ENCODE peak calls at places on chromosome 21, in six cellular contexts. One of them, this sample, is unnamed.

GRCh38 chr21:39385299-39386145 is 36.6 kb upstream of the HMGN1 start:
- DNase-seq in RPMI7951: peak
- DNase-seq in T-cell: peak
- DNase-seq in hippocampal formation: peak
- DNase-seq in stimulated activated CD4-positive, alpha-beta T cell treated with anti-CD3 and anti-CD28 coated beads, Interleukin-12 subunit alpha, Interleukin-12 subunit beta, amount 100 ng/mL, for 4 hours: peak
- DNase-seq in activated effector memory CD4-positive, alpha-beta T cell treated with Interleukin-2 at 50 U/mL for 16 hours: peak
- DNase-seq in this sample: peak

GRCh38 chr21:34880401-34880800 is 168.7 kb downstream of the RUNX1 start:
- DNase-seq in RPMI7951: no peak
- DNase-seq in T-cell: no peak
- DNase-seq in hippocampal formation: no peak
- DNase-seq in stimulated activated CD4-positive, alpha-beta T cell treated with anti-CD3 and anti-CD28 coated beads, Interleukin-12 subunit alpha, Interleukin-12 subunit beta, amount 100 ng/mL, for 4 hours: no peak
- DNase-seq in activated effector memory CD4-positive, alpha-beta T cell treated with Interleukin-2 at 50 U/mL for 16 hours: no peak
- DNase-seq in this sample: no peak

GRCh38 chr21:33403786-33404571 is 766 bp downstream of the IFNGR2 start:
- DNase-seq in RPMI7951: peak
- DNase-seq in T-cell: peak
- DNase-seq in hippocampal formation: peak
- DNase-seq in stimulated activated CD4-positive, alpha-beta T cell treated with anti-CD3 and anti-CD28 coated beads, Interleukin-12 subunit alpha, Interleukin-12 subunit beta, amount 100 ng/mL, for 4 hours: peak
- DNase-seq in activated effector memory CD4-positive, alpha-beta T cell treated with Interleukin-2 at 50 U/mL for 16 hours: no peak
- DNase-seq in this sample: peak

GRCh38 chr21:45297869-45298268 is 10.2 kb upstream of the POFUT2 start:
- DNase-seq in RPMI7951: no peak
- DNase-seq in T-cell: peak
- DNase-seq in hippocampal formation: no peak
- DNase-seq in stimulated activated CD4-positive, alpha-beta T cell treated with anti-CD3 and anti-CD28 coated beads, Interleukin-12 subunit alpha, Interleukin-12 subunit beta, amount 100 ng/mL, for 4 hours: no peak
- DNase-seq in activated effector memory CD4-positive, alpha-beta T cell treated with Interleukin-2 at 50 U/mL for 16 hours: no peak
- DNase-seq in this sample: no peak

GRCh38 chr21:35053356-35054096 is 4.4 kb upstream of the RUNX1 start:
- DNase-seq in RPMI7951: peak
- DNase-seq in T-cell: no peak
- DNase-seq in hippocampal formation: no peak
- DNase-seq in stimulated activated CD4-positive, alpha-beta T cell treated with anti-CD3 and anti-CD28 coated beads, Interleukin-12 subunit alpha, Interleukin-12 subunit beta, amount 100 ng/mL, for 4 hours: no peak
- DNase-seq in activated effector memory CD4-positive, alpha-beta T cell treated with Interleukin-2 at 50 U/mL for 16 hours: no peak
- DNase-seq in this sample: no peak

GRCh38 chr21:43269461-43269860 is 100.7 kb downstream of the CRYAA start:
- DNase-seq in RPMI7951: no peak
- DNase-seq in T-cell: peak
- DNase-seq in hippocampal formation: no peak
- DNase-seq in stimulated activated CD4-positive, alpha-beta T cell treated with anti-CD3 and anti-CD28 coated beads, Interleukin-12 subunit alpha, Interleukin-12 subunit beta, amount 100 ng/mL, for 4 hours: peak
- DNase-seq in activated effector memory CD4-positive, alpha-beta T cell treated with Interleukin-2 at 50 U/mL for 16 hours: peak
- DNase-seq in this sample: no peak

GRCh38 chr21:15080504-15080903 is 15.7 kb upstream of the NRIP1 start:
- DNase-seq in RPMI7951: no peak
- DNase-seq in T-cell: no peak
- DNase-seq in hippocampal formation: no peak
- DNase-seq in stimulated activated CD4-positive, alpha-beta T cell treated with anti-CD3 and anti-CD28 coated beads, Interleukin-12 subunit alpha, Interleukin-12 subunit beta, amount 100 ng/mL, for 4 hours: no peak
- DNase-seq in activated effector memory CD4-positive, alpha-beta T cell treated with Interleukin-2 at 50 U/mL for 16 hours: no peak
- DNase-seq in this sample: no peak

GRCh38 chr21:37380349-37381323 is 14.1 kb downstream of the DYRK1A start:
- DNase-seq in RPMI7951: no peak
- DNase-seq in T-cell: no peak
- DNase-seq in hippocampal formation: no peak
- DNase-seq in stimulated activated CD4-positive, alpha-beta T cell treated with anti-CD3 and anti-CD28 coated beads, Interleukin-12 subunit alpha, Interleukin-12 subunit beta, amount 100 ng/mL, for 4 hours: no peak
- DNase-seq in activated effector memory CD4-positive, alpha-beta T cell treated with Interleukin-2 at 50 U/mL for 16 hours: no peak
- DNase-seq in this sample: no peak

GRCh38 chr21:45834821-45835293 is 146.7 kb upstream of the COL6A1 start:
- DNase-seq in RPMI7951: no peak
- DNase-seq in T-cell: no peak
- DNase-seq in hippocampal formation: no peak
- DNase-seq in stimulated activated CD4-positive, alpha-beta T cell treated with anti-CD3 and anti-CD28 coated beads, Interleukin-12 subunit alpha, Interleukin-12 subunit beta, amount 100 ng/mL, for 4 hours: no peak
- DNase-seq in activated effector memory CD4-positive, alpha-beta T cell treated with Interleukin-2 at 50 U/mL for 16 hours: no peak
- DNase-seq in this sample: no peak

GRCh38 chr21:38293113-38293512 is 36.3 kb downstream of the KCNJ15 start:
- DNase-seq in RPMI7951: no peak
- DNase-seq in T-cell: no peak
- DNase-seq in hippocampal formation: no peak
- DNase-seq in stimulated activated CD4-positive, alpha-beta T cell treated with anti-CD3 and anti-CD28 coated beads, Interleukin-12 subunit alpha, Interleukin-12 subunit beta, amount 100 ng/mL, for 4 hours: no peak
- DNase-seq in activated effector memory CD4-positive, alpha-beta T cell treated with Interleukin-2 at 50 U/mL for 16 hours: no peak
- DNase-seq in this sample: no peak

GRCh38 chr21:41425954-41426655 is at the start of gene MX1:
- DNase-seq in RPMI7951: peak
- DNase-seq in T-cell: peak
- DNase-seq in hippocampal formation: peak
- DNase-seq in stimulated activated CD4-positive, alpha-beta T cell treated with anti-CD3 and anti-CD28 coated beads, Interleukin-12 subunit alpha, Interleukin-12 subunit beta, amount 100 ng/mL, for 4 hours: peak
- DNase-seq in activated effector memory CD4-positive, alpha-beta T cell treated with Interleukin-2 at 50 U/mL for 16 hours: peak
- DNase-seq in this sample: peak

GRCh38 chr21:31897311-31897710 is 24.5 kb downstream of the HUNK start:
- DNase-seq in RPMI7951: peak
- DNase-seq in T-cell: no peak
- DNase-seq in hippocampal formation: no peak
- DNase-seq in stimulated activated CD4-positive, alpha-beta T cell treated with anti-CD3 and anti-CD28 coated beads, Interleukin-12 subunit alpha, Interleukin-12 subunit beta, amount 100 ng/mL, for 4 hours: no peak
- DNase-seq in activated effector memory CD4-positive, alpha-beta T cell treated with Interleukin-2 at 50 U/mL for 16 hours: no peak
- DNase-seq in this sample: no peak

GRCh38 chr21:42263591-42264131 is 44.7 kb downstream of the ABCG1 start:
- DNase-seq in RPMI7951: no peak
- DNase-seq in T-cell: no peak
- DNase-seq in hippocampal formation: no peak
- DNase-seq in stimulated activated CD4-positive, alpha-beta T cell treated with anti-CD3 and anti-CD28 coated beads, Interleukin-12 subunit alpha, Interleukin-12 subunit beta, amount 100 ng/mL, for 4 hours: no peak
- DNase-seq in activated effector memory CD4-positive, alpha-beta T cell treated with Interleukin-2 at 50 U/mL for 16 hours: no peak
- DNase-seq in this sample: no peak

GRCh38 chr21:43986544-43987451 is 25.3 kb upstream of the TRAPPC10 start:
- DNase-seq in RPMI7951: no peak
- DNase-seq in T-cell: no peak
- DNase-seq in hippocampal formation: peak
- DNase-seq in stimulated activated CD4-positive, alpha-beta T cell treated with anti-CD3 and anti-CD28 coated beads, Interleukin-12 subunit alpha, Interleukin-12 subunit beta, amount 100 ng/mL, for 4 hours: no peak
- DNase-seq in activated effector memory CD4-positive, alpha-beta T cell treated with Interleukin-2 at 50 U/mL for 16 hours: no peak
- DNase-seq in this sample: no peak

GRCh38 chr21:37769656-37770055 is 146.6 kb downstream of the KCNJ6 start:
- DNase-seq in RPMI7951: no peak
- DNase-seq in T-cell: no peak
- DNase-seq in hippocampal formation: no peak
- DNase-seq in stimulated activated CD4-positive, alpha-beta T cell treated with anti-CD3 and anti-CD28 coated beads, Interleukin-12 subunit alpha, Interleukin-12 subunit beta, amount 100 ng/mL, for 4 hours: no peak
- DNase-seq in activated effector memory CD4-positive, alpha-beta T cell treated with Interleukin-2 at 50 U/mL for 16 hours: no peak
- DNase-seq in this sample: no peak

GRCh38 chr21:23936224-23936623 is 1671.1 kb downstream of the MRPL39 start:
- DNase-seq in RPMI7951: no peak
- DNase-seq in T-cell: no peak
- DNase-seq in hippocampal formation: peak
- DNase-seq in stimulated activated CD4-positive, alpha-beta T cell treated with anti-CD3 and anti-CD28 coated beads, Interleukin-12 subunit alpha, Interleukin-12 subunit beta, amount 100 ng/mL, for 4 hours: no peak
- DNase-seq in activated effector memory CD4-positive, alpha-beta T cell treated with Interleukin-2 at 50 U/mL for 16 hours: no peak
- DNase-seq in this sample: no peak

GRCh38 chr21:44994581-44995171 is 54.8 kb downstream of the SLX9 start:
- DNase-seq in RPMI7951: no peak
- DNase-seq in T-cell: no peak
- DNase-seq in hippocampal formation: no peak
- DNase-seq in stimulated activated CD4-positive, alpha-beta T cell treated with anti-CD3 and anti-CD28 coated beads, Interleukin-12 subunit alpha, Interleukin-12 subunit beta, amount 100 ng/mL, for 4 hours: no peak
- DNase-seq in activated effector memory CD4-positive, alpha-beta T cell treated with Interleukin-2 at 50 U/mL for 16 hours: no peak
- DNase-seq in this sample: no peak

GRCh38 chr21:29265690-29266479 is 32.8 kb upstream of the BACH1 start:
- DNase-seq in RPMI7951: peak
- DNase-seq in T-cell: no peak
- DNase-seq in hippocampal formation: no peak
- DNase-seq in stimulated activated CD4-positive, alpha-beta T cell treated with anti-CD3 and anti-CD28 coated beads, Interleukin-12 subunit alpha, Interleukin-12 subunit beta, amount 100 ng/mL, for 4 hours: peak
- DNase-seq in activated effector memory CD4-positive, alpha-beta T cell treated with Interleukin-2 at 50 U/mL for 16 hours: no peak
- DNase-seq in this sample: no peak

GRCh38 chr21:39105836-39106235 is 77.4 kb downstream of the PSMG1 start:
- DNase-seq in RPMI7951: no peak
- DNase-seq in T-cell: no peak
- DNase-seq in hippocampal formation: no peak
- DNase-seq in stimulated activated CD4-positive, alpha-beta T cell treated with anti-CD3 and anti-CD28 coated beads, Interleukin-12 subunit alpha, Interleukin-12 subunit beta, amount 100 ng/mL, for 4 hours: no peak
- DNase-seq in activated effector memory CD4-positive, alpha-beta T cell treated with Interleukin-2 at 50 U/mL for 16 hours: no peak
- DNase-seq in this sample: no peak